ENCODE peak calls at places on chromosomes 7 and 10, in eight cellular contexts. One of them, this sample, is unnamed.

GRCh38 chr7:99156649-99157048 is 12.7 kb upstream of the SMURF1 start:
- DNase-seq in tibial artery: no peak
- DNase-seq in foreskin fibroblast: no peak
- DNase-seq in NB4: no peak
- DNase-seq in fibroblast of mammary gland: no peak
- DNase-seq in fibroblast of the aortic adventitia: no peak
- DNase-seq in CD4-positive, alpha-beta T cell: no peak
- DNase-seq in neural progenitor cell: no peak
- DNase-seq in this sample: no peak

GRCh38 chr10:24259365-24260125 is 50.6 kb downstream of the KIAA1217 start:
- DNase-seq in tibial artery: no peak
- DNase-seq in foreskin fibroblast: no peak
- DNase-seq in NB4: no peak
- DNase-seq in fibroblast of mammary gland: peak; percentile 30
- DNase-seq in fibroblast of the aortic adventitia: no peak
- DNase-seq in CD4-positive, alpha-beta T cell: no peak
- DNase-seq in neural progenitor cell: no peak
- DNase-seq in this sample: no peak

GRCh38 chr10:92103376-92104084 is 180.0 kb downstream of the BTAF1 start:
- DNase-seq in tibial artery: no peak
- DNase-seq in foreskin fibroblast: no peak
- DNase-seq in NB4: no peak
- DNase-seq in fibroblast of mammary gland: no peak
- DNase-seq in fibroblast of the aortic adventitia: peak; percentile 72
- DNase-seq in CD4-positive, alpha-beta T cell: no peak
- DNase-seq in neural progenitor cell: no peak
- DNase-seq in this sample: no peak

GRCh38 chr10:133115453-133115842 is 27.7 kb downstream of the ADGRA1 start:
- DNase-seq in tibial artery: no peak
- DNase-seq in foreskin fibroblast: no peak
- DNase-seq in NB4: no peak
- DNase-seq in fibroblast of mammary gland: no peak
- DNase-seq in fibroblast of the aortic adventitia: no peak
- DNase-seq in CD4-positive, alpha-beta T cell: no peak
- DNase-seq in neural progenitor cell: no peak
- DNase-seq in this sample: no peak

GRCh38 chr10:122419890-122420623 is 34.4 kb upstream of the ARMS2 start:
- DNase-seq in tibial artery: no peak
- DNase-seq in foreskin fibroblast: peak; percentile 93
- DNase-seq in NB4: no peak
- DNase-seq in fibroblast of mammary gland: peak; percentile 96
- DNase-seq in fibroblast of the aortic adventitia: peak; percentile 95
- DNase-seq in CD4-positive, alpha-beta T cell: no peak
- DNase-seq in neural progenitor cell: no peak
- DNase-seq in this sample: peak; percentile 60

GRCh38 chr10:22652988-22653431 is 61.4 kb downstream of the PIP4K2A start:
- DNase-seq in tibial artery: no peak
- DNase-seq in foreskin fibroblast: no peak
- DNase-seq in NB4: peak; percentile 18
- DNase-seq in fibroblast of mammary gland: no peak
- DNase-seq in fibroblast of the aortic adventitia: no peak
- DNase-seq in CD4-positive, alpha-beta T cell: no peak
- DNase-seq in neural progenitor cell: no peak
- DNase-seq in this sample: no peak

GRCh38 chr7:144717720-144718119 is 118.1 kb downstream of the TPK1 start:
- DNase-seq in tibial artery: no peak
- DNase-seq in foreskin fibroblast: no peak
- DNase-seq in NB4: no peak
- DNase-seq in fibroblast of mammary gland: no peak
- DNase-seq in fibroblast of the aortic adventitia: no peak
- DNase-seq in CD4-positive, alpha-beta T cell: no peak
- DNase-seq in neural progenitor cell: no peak
- DNase-seq in this sample: no peak

GRCh38 chr7:158141221-158141582 is 446.4 kb downstream of the PTPRN2 start:
- DNase-seq in tibial artery: no peak
- DNase-seq in foreskin fibroblast: no peak
- DNase-seq in NB4: no peak
- DNase-seq in fibroblast of mammary gland: no peak
- DNase-seq in fibroblast of the aortic adventitia: no peak
- DNase-seq in CD4-positive, alpha-beta T cell: no peak
- DNase-seq in neural progenitor cell: no peak
- DNase-seq in this sample: no peak

GRCh38 chr7:92634924-92635519 is 44.8 kb upstream of the FAM133B start:
- DNase-seq in tibial artery: no peak
- DNase-seq in foreskin fibroblast: peak; percentile 80
- DNase-seq in NB4: peak; percentile 72
- DNase-seq in fibroblast of mammary gland: peak; percentile 88
- DNase-seq in fibroblast of the aortic adventitia: peak; percentile 75
- DNase-seq in CD4-positive, alpha-beta T cell: no peak
- DNase-seq in neural progenitor cell: no peak
- DNase-seq in this sample: peak; percentile 53

GRCh38 chr7:140397784-140398750 is at the start of gene SLC37A3:
- DNase-seq in tibial artery: peak; percentile 90
- DNase-seq in foreskin fibroblast: peak; percentile 93
- DNase-seq in NB4: peak; percentile 69
- DNase-seq in fibroblast of mammary gland: peak; percentile 86
- DNase-seq in fibroblast of the aortic adventitia: peak; percentile 94
- DNase-seq in CD4-positive, alpha-beta T cell: peak; percentile 79
- DNase-seq in neural progenitor cell: peak; percentile 95
- DNase-seq in this sample: peak; percentile 54

GRCh38 chr7:114711244-114711643 is 210.7 kb upstream of the MDFIC start:
- DNase-seq in tibial artery: no peak
- DNase-seq in foreskin fibroblast: no peak
- DNase-seq in NB4: no peak
- DNase-seq in fibroblast of mammary gland: no peak
- DNase-seq in fibroblast of the aortic adventitia: no peak
- DNase-seq in CD4-positive, alpha-beta T cell: no peak
- DNase-seq in neural progenitor cell: no peak
- DNase-seq in this sample: no peak

GRCh38 chr10:104201636-104202035 is 30.5 kb downstream of the CFAP43 start:
- DNase-seq in tibial artery: no peak
- DNase-seq in foreskin fibroblast: no peak
- DNase-seq in NB4: no peak
- DNase-seq in fibroblast of mammary gland: no peak
- DNase-seq in fibroblast of the aortic adventitia: no peak
- DNase-seq in CD4-positive, alpha-beta T cell: no peak
- DNase-seq in neural progenitor cell: no peak
- DNase-seq in this sample: no peak

GRCh38 chr10:69461327-69462025 is 10.2 kb downstream of the TSPAN15 start:
- DNase-seq in tibial artery: no peak
- DNase-seq in foreskin fibroblast: no peak
- DNase-seq in NB4: no peak
- DNase-seq in fibroblast of mammary gland: no peak
- DNase-seq in fibroblast of the aortic adventitia: no peak
- DNase-seq in CD4-positive, alpha-beta T cell: no peak
- DNase-seq in neural progenitor cell: no peak
- DNase-seq in this sample: no peak

GRCh38 chr7:38548605-38549004 is 82.6 kb downstream of the AMPH start:
- DNase-seq in tibial artery: no peak
- DNase-seq in foreskin fibroblast: no peak
- DNase-seq in NB4: no peak
- DNase-seq in fibroblast of mammary gland: no peak
- DNase-seq in fibroblast of the aortic adventitia: no peak
- DNase-seq in CD4-positive, alpha-beta T cell: no peak
- DNase-seq in neural progenitor cell: no peak
- DNase-seq in this sample: no peak

GRCh38 chr7:16318989-16319915 is 102.1 kb downstream of the CRPPA start:
- DNase-seq in tibial artery: no peak
- DNase-seq in foreskin fibroblast: peak; percentile 43
- DNase-seq in NB4: no peak
- DNase-seq in fibroblast of mammary gland: peak; percentile 65
- DNase-seq in fibroblast of the aortic adventitia: peak; percentile 48
- DNase-seq in CD4-positive, alpha-beta T cell: no peak
- DNase-seq in neural progenitor cell: no peak
- DNase-seq in this sample: peak; percentile 50

GRCh38 chr10:110323503-110323902 is 18.8 kb upstream of the SMNDC1 start:
- DNase-seq in tibial artery: no peak
- DNase-seq in foreskin fibroblast: peak; percentile 96
- DNase-seq in NB4: no peak
- DNase-seq in fibroblast of mammary gland: peak; percentile 97
- DNase-seq in fibroblast of the aortic adventitia: peak; percentile 77
- DNase-seq in CD4-positive, alpha-beta T cell: no peak
- DNase-seq in neural progenitor cell: no peak
- DNase-seq in this sample: peak; percentile 95

GRCh38 chr7:134355925-134356324 is 39.2 kb upstream of the SLC35B4 start:
- DNase-seq in tibial artery: peak; percentile 66
- DNase-seq in foreskin fibroblast: peak; percentile 27
- DNase-seq in NB4: peak; percentile 76
- DNase-seq in fibroblast of mammary gland: peak; percentile 33
- DNase-seq in fibroblast of the aortic adventitia: peak; percentile 64
- DNase-seq in CD4-positive, alpha-beta T cell: no peak
- DNase-seq in neural progenitor cell: no peak
- DNase-seq in this sample: no peak

GRCh38 chr7:36794689-36795088 is 70.4 kb upstream of the AOAH start:
- DNase-seq in tibial artery: no peak
- DNase-seq in foreskin fibroblast: no peak
- DNase-seq in NB4: no peak
- DNase-seq in fibroblast of mammary gland: no peak
- DNase-seq in fibroblast of the aortic adventitia: no peak
- DNase-seq in CD4-positive, alpha-beta T cell: no peak
- DNase-seq in neural progenitor cell: no peak
- DNase-seq in this sample: no peak

GRCh38 chr10:88216976-88217375 is 353.6 kb downstream of the PTEN start:
- DNase-seq in tibial artery: no peak
- DNase-seq in foreskin fibroblast: no peak
- DNase-seq in NB4: peak; percentile 14
- DNase-seq in fibroblast of mammary gland: no peak
- DNase-seq in fibroblast of the aortic adventitia: no peak
- DNase-seq in CD4-positive, alpha-beta T cell: no peak
- DNase-seq in neural progenitor cell: no peak
- DNase-seq in this sample: no peak

DNA sequence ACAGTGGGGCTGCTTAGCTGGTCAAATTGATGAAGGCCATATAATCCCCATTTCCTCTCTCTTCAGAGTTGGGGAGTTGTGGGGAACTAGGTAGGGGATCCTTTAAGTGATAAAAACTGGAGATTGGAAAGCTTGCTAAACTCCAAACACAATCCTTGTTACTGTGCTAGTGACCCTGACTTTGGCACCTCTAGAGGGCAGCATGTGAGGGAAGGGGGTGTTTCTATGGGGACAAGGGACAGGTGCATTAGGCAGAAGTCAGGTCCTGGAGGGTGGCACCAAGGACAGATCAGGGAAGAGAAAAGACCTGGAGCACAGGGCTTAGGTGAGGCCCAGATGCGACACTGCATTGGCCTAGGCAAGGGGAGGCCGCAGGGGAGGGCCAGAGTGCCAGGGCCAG is 66.9 kb downstream of the CDHR3 start:
- DNase-seq in tibial artery: no peak
- DNase-seq in foreskin fibroblast: no peak
- DNase-seq in NB4: no peak
- DNase-seq in fibroblast of mammary gland: no peak
- DNase-seq in fibroblast of the aortic adventitia: no peak
- DNase-seq in CD4-positive, alpha-beta T cell: no peak
- DNase-seq in neural progenitor cell: no peak
- DNase-seq in this sample: no peak
- TF ChIP-seq CTCF in tibial artery: no peak
- TF ChIP-seq CTCF in foreskin fibroblast: no peak
- TF ChIP-seq CTCF in NB4: peak; percentile 26
- TF ChIP-seq CTCF in fibroblast of mammary gland: no peak
- TF ChIP-seq CTCF in fibroblast of the aortic adventitia: no peak
- TF ChIP-seq CTCF in CD4-positive, alpha-beta T cell: no peak
- TF ChIP-seq CTCF in neural progenitor cell: no peak
- TF ChIP-seq CTCF in this sample: peak; percentile 19

DNA sequence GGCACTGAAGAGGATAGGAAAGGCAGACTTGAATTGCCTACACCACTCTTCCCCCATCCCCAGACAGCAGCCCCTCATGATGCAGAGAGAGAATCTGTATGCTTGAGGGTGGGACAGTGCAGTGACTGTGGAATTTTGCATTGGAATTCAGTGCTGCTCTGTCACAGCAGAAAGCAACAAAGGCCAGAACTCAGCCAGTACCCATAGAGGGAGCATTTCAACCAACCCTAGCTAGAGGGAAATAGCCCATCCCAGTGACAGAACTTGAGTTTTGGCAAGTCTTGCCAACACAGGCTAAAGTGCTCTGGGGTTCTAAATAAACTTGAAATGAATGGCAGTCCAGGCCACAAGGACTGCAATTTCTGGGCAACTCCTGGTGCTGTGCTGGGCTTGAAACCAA is 80.4 kb downstream of the TES start:
- DNase-seq in tibial artery: no peak
- DNase-seq in foreskin fibroblast: peak; percentile 17
- DNase-seq in NB4: no peak
- DNase-seq in fibroblast of mammary gland: no peak
- DNase-seq in fibroblast of the aortic adventitia: peak; percentile 7
- DNase-seq in CD4-positive, alpha-beta T cell: no peak
- DNase-seq in neural progenitor cell: peak; percentile 12
- DNase-seq in this sample: peak; percentile 17
- TF ChIP-seq CTCF in tibial artery: no peak
- TF ChIP-seq CTCF in foreskin fibroblast: no peak
- TF ChIP-seq CTCF in NB4: no peak
- TF ChIP-seq CTCF in fibroblast of mammary gland: no peak
- TF ChIP-seq CTCF in fibroblast of the aortic adventitia: no peak
- TF ChIP-seq CTCF in CD4-positive, alpha-beta T cell: no peak
- TF ChIP-seq CTCF in neural progenitor cell: no peak
- TF ChIP-seq CTCF in this sample: peak; percentile 41

DNA sequence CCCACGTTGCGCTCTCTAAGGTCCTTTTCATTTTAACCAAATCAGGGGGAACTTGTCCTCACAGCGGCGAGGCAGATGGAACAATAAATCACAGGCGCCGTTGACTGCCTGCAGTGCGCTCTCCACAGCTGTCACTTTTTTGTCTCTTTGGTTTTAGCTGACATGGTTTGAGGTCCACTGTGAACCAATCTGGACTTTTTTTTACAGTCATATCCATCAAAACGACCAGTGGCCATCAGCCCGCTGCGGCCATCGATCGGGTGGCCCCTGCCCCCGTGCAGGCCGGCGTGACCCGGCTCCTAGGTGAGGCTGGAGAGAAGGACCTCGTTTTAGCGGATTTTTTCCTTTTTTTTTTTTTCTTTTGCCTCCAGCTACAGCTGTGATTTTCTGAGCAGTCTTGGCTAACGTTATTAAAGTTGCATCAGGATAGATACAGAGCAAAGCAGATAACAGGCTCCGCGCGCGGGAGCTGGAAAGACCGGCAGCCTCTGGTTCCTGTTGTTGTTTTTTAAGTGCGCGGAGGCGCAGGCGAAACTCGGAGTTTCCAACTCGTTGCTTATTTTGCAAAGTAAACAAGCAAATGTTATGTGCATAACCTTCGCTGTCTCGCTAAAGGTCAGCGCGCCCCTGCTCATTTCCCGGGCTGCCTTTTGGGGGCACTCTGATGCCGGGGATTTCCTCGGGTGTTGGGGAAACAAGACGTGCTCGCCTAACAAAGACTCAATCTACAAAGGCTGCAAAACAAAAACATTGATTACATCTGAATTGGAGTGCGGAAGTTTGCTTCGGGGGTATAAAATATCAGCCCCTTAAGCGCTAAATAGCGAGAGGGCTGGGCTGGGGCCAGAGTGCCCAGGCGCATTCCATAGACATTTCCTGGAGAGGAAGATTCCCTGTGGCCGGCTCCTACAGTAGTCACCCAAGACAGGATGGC is 414.9 kb upstream of the MKI67 start:
- DNase-seq in tibial artery: no peak
- DNase-seq in foreskin fibroblast: no peak
- DNase-seq in NB4: peak; percentile 10
- DNase-seq in fibroblast of mammary gland: peak; percentile 4
- DNase-seq in fibroblast of the aortic adventitia: no peak
- DNase-seq in CD4-positive, alpha-beta T cell: no peak
- DNase-seq in neural progenitor cell: peak; percentile 63
- DNase-seq in this sample: no peak
- TF ChIP-seq CTCF in tibial artery: no peak
- TF ChIP-seq CTCF in foreskin fibroblast: no peak
- TF ChIP-seq CTCF in NB4: peak; percentile 12
- TF ChIP-seq CTCF in fibroblast of mammary gland: no peak
- TF ChIP-seq CTCF in fibroblast of the aortic adventitia: no peak
- TF ChIP-seq CTCF in CD4-positive, alpha-beta T cell: no peak
- TF ChIP-seq CTCF in neural progenitor cell: peak; percentile 60
- TF ChIP-seq CTCF in this sample: no peak

GRCh38 chr7:95843286-95843685 is 70.9 kb downstream of the DYNC1I1 start:
- DNase-seq in tibial artery: no peak
- DNase-seq in foreskin fibroblast: peak; percentile 1
- DNase-seq in NB4: peak; percentile 23
- DNase-seq in fibroblast of mammary gland: peak; percentile 15
- DNase-seq in fibroblast of the aortic adventitia: no peak
- DNase-seq in CD4-positive, alpha-beta T cell: no peak
- DNase-seq in neural progenitor cell: peak; percentile 9
- DNase-seq in this sample: no peak
- TF ChIP-seq CTCF in tibial artery: no peak
- TF ChIP-seq CTCF in foreskin fibroblast: no peak
- TF ChIP-seq CTCF in NB4: no peak
- TF ChIP-seq CTCF in fibroblast of mammary gland: no peak
- TF ChIP-seq CTCF in fibroblast of the aortic adventitia: peak; percentile 11
- TF ChIP-seq CTCF in CD4-positive, alpha-beta T cell: no peak
- TF ChIP-seq CTCF in neural progenitor cell: peak; percentile 38
- TF ChIP-seq CTCF in this sample: no peak